ENCODE peak calls at places on chromosomes 16 and 17, in four cellular contexts. U, O, P and E are unnamed samples.

GRCh38 chr16:66097746-66098145 is 268.7 kb upstream of the CDH5 start:
- DNase-seq in O (no peak), P (no peak), U (no peak), E (no peak)

GRCh38 chr17:58755577-58756245 is at the start of gene PPM1E:
- DNase-seq in P (peak), O (peak), U (no peak), E (peak)

GRCh38 chr16:57446530-57447141 is 549 bp downstream of the CIAPIN1 start:
- DNase-seq in U (no peak), O (peak), P (no peak), E (no peak)

GRCh38 chr16:19517424-19518089 is 4.3 kb downstream of the GDE1 start:
- DNase-seq in P (no peak), O (peak), U (no peak), E (no peak)

GRCh38 chr17:38451840-38452529 is 23.7 kb downstream of the ARHGAP23 start:
- DNase-seq in P (no peak), O (no peak), U (no peak), E (peak)

GRCh38 chr16:27177031-27177774 is 26.1 kb upstream of the KDM8 start:
- DNase-seq in P (no peak), U (no peak), O (no peak), E (no peak)

GRCh38 chr16:7313170-7313569 is 19.5 kb upstream of the RBFOX1 start:
- DNase-seq in O (peak), P (peak), U (no peak), E (no peak)

GRCh38 chr16:66223176-66223780 is 143.2 kb upstream of the CDH5 start:
- DNase-seq in O (no peak), P (no peak), U (no peak), E (no peak)

GRCh38 chr16:84810518-84811273 is 9.1 kb upstream of the CRISPLD2 start:
- DNase-seq in O (no peak), U (peak), P (no peak), E (no peak)

GRCh38 chr17:83201206-83202001 is 122.0 kb downstream of the METRNL start:
- DNase-seq in P (no peak), U (no peak), O (no peak), E (no peak)

GRCh38 chr16:82368041-82368440 is 198.0 kb upstream of the MPHOSPH6 start:
- DNase-seq in O (peak), P (peak), U (no peak), E (peak)

GRCh38 chr17:69763503-69763902 is 311.5 kb upstream of the KCNJ16 start:
- DNase-seq in U (no peak), O (no peak), P (no peak), E (no peak)

GRCh38 chr17:77287432-77288068 is 146.8 kb downstream of the SEC14L1 start:
- DNase-seq in U (no peak), P (peak), O (no peak), E (peak)

GRCh38 chr17:694239-694638 is 20.4 kb downstream of the VPS53 start:
- DNase-seq in O (no peak), P (no peak), U (no peak), E (no peak)

GRCh38 chr16:49654425-49654824 is 201.5 kb downstream of the ZNF423 start:
- DNase-seq in O (no peak), U (no peak), P (no peak), E (no peak)

GRCh38 chr17:31674305-31674704 is 184.7 kb downstream of the COPRS start:
- DNase-seq in U (no peak), P (no peak), O (no peak), E (no peak)

GRCh38 chr16:17983847-17984639 is 352.5 kb downstream of the NPIPA8 start:
- DNase-seq in O (no peak), U (no peak), P (no peak), E (no peak)

GRCh38 chr17:73371846-73372245 is 60.0 kb upstream of the CDC42EP4 start:
- DNase-seq in P (no peak), O (no peak), U (no peak), E (no peak)

GRCh38 chr16:17461951-17462729 is 8.6 kb downstream of the XYLT1 start:
- DNase-seq in O (no peak), U (no peak), P (no peak), E (no peak)

GRCh38 chr16:75254359-75254837 is 3.0 kb upstream of the BCAR1 start:
- DNase-seq in P (no peak), O (no peak), U (no peak), E (peak)

GRCh38 chr17:76371656-76372628 is 12.5 kb upstream of the SPHK1 start:
- DNase-seq in U (no peak), P (no peak), O (no peak), E (no peak)

GRCh38 chr17:16573466-16573865 is 4.5 kb upstream of the ZNF287 start:
- DNase-seq in O (no peak), U (no peak), P (no peak), E (no peak)

GRCh38 chr17:27778193-27778592 is 22.1 kb downstream of the NOS2 start:
- DNase-seq in O (peak), P (no peak), U (no peak), E (no peak)

GRCh38 chr17:64572682-64573154 is 65.9 kb downstream of the CEP95 start:
- DNase-seq in O (peak), P (peak), U (no peak), E (no peak)

GRCh38 chr17:10063730-10064221 is 134.6 kb downstream of the GAS7 start:
- DNase-seq in O (no peak), U (peak), P (no peak), E (no peak)

GRCh38 chr17:72850410-72850809 is 242.1 kb downstream of the SLC39A11 start:
- DNase-seq in U (no peak), O (no peak), P (no peak), E (no peak)

GRCh38 chr17:77662796-77663195 is 295.7 kb upstream of the TNRC6C start:
- DNase-seq in O (no peak), P (no peak), U (no peak), E (no peak)

GRCh38 chr17:50559674-50560184 is 786 bp upstream of the CACNA1G start:
- DNase-seq in U (no peak), O (peak), P (no peak), E (peak)

GRCh38 chr17:76515291-76515949 is 14.2 kb upstream of the RHBDF2 start:
- DNase-seq in U (peak), O (peak), P (no peak), E (no peak)

GRCh38 chr16:85515319-85515745 is 97.8 kb upstream of the GSE1 start:
- DNase-seq in P (no peak), O (no peak), U (no peak), E (no peak)

GRCh38 chr17:2376107-2376506 is 24.8 kb downstream of the MNT start:
- DNase-seq in U (no peak), P (no peak), O (no peak), E (no peak)

DNA sequence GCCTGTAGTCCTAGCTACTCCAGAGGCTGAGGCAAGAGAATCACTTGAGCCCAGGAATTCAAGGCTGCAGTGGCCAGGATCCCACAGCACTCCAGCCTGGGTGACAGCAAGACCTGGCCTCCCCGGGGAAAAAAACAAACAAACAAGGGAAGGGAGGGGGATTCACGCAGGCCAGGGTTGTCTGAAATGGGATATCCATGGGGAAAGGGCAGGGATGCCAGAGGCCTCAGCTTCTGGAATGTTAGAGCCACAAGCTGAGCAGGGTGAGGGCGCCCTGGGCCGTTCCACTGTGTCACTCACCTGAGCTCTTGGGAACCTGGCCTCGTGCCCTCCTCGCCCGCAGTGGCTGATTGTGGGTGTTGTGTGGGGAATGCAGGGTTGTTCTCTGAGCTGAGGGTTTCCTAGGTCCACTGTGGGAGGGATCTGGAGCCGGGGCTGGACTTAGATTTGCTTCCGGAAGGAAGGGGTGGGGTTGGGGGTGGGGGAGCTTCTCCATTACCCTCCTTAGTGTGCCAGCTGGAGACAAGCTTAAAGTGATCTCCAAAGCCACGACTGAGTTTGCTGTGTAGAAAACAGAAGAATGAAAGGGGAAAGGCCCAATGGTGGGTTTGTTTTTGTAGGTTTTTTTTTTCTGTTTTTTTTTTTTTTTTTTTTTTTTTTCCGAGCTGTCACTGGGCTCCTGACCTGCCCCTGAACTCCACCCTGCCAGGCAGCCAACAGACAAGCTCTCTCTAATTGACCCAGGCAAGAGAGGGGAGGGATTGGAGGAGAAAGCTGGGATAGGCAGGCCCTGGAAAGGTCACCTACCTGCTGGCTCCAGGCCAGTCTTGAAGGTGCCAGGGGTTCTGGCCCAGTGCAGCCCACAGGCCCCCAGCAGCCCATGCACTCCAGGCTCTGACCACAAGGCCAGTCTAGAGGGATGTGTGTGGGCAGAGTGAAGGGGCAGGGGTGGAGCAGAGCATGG is at the start of gene SULT1A1:
- DNase-seq in O (peak), U (no peak), P (peak), E (peak)
- TF ChIP-seq ETV6 in O (no peak), U (no peak), P (no peak), E (no peak)

DNA sequence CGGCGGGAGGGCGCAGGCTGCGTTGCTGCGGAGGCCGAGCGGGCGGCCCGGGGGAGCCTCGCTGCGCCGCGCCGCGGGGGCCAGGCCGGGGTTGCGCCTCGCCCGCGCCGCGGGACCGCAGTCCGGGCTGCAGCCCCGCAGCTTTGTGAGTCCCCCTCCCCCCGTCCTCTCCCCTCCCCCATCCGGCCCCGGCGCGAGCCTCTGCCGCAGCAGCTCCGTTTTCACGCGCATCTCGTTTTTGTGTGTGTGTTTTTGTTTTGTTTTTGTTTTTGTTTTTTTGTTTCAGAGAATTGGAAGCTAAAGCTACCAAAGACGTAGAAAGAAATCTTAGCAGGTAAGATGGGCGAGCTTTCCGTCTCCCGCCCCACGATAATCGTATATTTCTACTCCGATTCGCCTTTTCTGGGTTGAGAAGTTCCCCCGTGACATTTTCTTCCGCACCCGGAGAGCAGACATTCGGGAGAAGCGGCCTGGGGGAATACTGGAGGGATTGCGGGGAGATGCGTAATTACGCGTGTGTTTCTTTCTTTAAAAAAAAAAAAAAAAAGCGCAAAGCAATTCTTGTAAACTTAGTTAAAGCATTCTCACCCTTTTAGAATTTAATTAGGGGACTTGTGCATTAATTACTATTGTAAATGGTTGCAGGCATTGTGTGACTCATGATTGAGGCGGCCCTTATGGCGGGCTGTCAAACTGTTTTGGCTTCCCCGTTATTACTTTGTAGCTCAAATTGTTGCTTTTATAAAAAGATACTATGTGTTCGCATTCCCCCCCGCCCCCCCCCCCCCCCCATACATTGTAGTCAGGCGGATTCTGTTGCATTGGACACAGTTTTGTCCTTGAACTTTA is 740 bp downstream of the TNRC6A start:
- DNase-seq in O (peak), P (no peak), U (no peak), E (peak)
- TF ChIP-seq ETV6 in O (no peak), P (no peak), U (no peak), E (no peak)

DNA sequence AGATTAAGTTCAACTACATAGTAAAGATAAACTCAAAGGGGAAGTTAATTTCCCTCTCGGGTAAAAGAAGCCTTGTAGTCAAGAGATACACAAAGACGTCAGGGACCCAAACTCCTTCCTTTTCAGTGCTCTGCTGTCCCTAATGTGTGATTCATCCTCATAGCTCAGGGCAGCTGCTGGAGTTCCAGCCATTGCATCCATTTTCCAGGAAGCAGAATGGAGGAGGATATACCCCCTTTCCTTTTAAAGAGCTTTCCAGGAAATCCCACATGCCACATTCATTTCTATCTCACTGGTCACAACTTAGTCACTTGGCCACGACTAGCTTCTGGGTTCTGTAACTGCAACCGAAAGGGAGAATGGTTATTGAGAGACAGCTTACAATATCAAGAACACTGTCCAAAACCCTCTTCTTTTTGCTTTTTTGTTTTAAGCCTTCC is 95.3 kb downstream of the SOCS1 start:
- DNase-seq in U (no peak), O (peak), P (no peak), E (no peak)
- TF ChIP-seq ETV6 in U (no peak), O (no peak), P (no peak), E (no peak)

GRCh38 chr16:73000907-73001521 is 46.9 kb downstream of the ZFHX3 start:
- DNase-seq in O (no peak), P (no peak), U (no peak), E (no peak)
- TF ChIP-seq ETV6 in O (no peak), P (no peak), U (no peak), E (no peak)

GRCh38 chr17:79097226-79098055 is 22.8 kb downstream of the ENGASE start:
- DNase-seq in O (peak), P (no peak), U (no peak), E (peak)
- TF ChIP-seq ETV6 in O (no peak), P (no peak), U (no peak), E (no peak)

DNA sequence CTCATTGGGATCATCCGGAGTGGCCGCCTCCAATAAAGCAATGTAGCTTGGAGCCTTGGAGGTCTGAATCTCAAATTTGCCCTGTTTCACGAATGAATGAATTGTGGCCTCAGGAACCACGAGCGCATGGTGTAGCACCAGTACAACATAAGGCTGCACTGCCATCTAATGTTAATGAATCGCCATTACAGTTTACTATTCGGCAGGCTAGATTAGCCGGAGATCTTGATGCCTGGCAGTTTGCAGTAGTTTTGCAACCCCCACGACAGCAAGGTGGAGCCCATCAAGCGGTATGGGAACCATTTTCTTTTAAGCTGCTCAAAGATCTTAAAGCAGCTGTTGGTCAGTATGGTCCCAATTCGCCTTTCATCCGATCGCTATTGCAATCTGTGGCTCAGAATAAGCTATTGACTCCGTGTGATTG is 18.8 kb downstream of the ALOX15B start:
- DNase-seq in O (peak), P (peak), U (peak), E (peak)
- TF ChIP-seq ETV6 in O (no peak), P (no peak), U (no peak), E (no peak)

GRCh38 chr16:88738167-88739084 is 32.1 kb downstream of the CTU2 start:
- DNase-seq in U (no peak), P (no peak), O (no peak), E (no peak)

GRCh38 chr16:88740727-88741055 is 34.4 kb downstream of the CTU2 start:
- DNase-seq in P (no peak), O (no peak), U (no peak), E (no peak)

GRCh38 chr16:88739975-88740726 is 33.8 kb downstream of the CTU2 start:
- DNase-seq in U (no peak), P (no peak), O (no peak), E (no peak)

GRCh38 chr16:88737298-88738166 is 31.2 kb downstream of the CTU2 start:
- DNase-seq in P (peak), O (peak), U (peak), E (peak)

DNA sequence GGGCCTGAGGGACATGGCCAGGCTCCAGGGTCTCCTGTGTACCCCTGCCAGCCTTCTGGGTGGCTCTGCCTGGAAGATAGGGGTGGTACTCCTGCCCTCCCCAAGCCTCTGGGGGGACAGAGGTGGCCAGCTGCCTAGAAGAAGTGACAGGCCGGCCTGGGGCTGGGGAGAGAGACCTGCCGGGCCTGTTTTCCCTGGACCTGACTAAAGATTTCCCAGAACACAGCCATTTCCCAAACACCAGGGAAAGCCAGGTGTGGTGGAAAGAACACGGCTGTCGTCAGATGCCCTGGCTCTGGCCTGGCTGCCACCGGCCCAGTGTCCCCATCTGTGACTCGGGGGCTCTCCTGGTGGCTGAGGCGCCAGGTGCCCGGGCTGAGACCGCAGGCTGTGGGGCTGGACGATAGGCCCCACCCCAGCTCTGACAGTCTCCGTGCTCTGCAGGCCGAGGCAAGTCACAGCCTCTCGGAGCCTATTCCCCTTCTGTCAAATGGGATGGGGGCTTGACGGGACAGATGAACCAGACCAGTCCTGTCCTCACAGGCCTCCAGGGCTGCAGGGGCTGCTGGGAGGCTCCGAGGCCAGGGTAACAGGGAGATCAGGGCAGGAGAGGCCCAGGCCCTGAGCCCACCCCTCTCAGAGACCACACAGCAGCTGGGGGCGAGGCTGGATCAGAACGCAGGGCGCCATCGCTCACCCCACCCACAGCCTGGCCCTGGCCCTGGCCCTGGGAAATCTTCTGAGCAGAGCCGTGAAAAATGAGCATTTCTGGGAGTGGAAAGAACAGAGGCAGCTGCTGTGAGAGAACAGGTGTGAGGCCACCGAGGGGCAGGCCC is 33.1 kb downstream of the CTU2 start:
- DNase-seq in P (no peak), O (no peak), U (no peak), E (no peak)
- TF ChIP-seq ETV6 in P (no peak), O (no peak), U (no peak), E (no peak)

DNA sequence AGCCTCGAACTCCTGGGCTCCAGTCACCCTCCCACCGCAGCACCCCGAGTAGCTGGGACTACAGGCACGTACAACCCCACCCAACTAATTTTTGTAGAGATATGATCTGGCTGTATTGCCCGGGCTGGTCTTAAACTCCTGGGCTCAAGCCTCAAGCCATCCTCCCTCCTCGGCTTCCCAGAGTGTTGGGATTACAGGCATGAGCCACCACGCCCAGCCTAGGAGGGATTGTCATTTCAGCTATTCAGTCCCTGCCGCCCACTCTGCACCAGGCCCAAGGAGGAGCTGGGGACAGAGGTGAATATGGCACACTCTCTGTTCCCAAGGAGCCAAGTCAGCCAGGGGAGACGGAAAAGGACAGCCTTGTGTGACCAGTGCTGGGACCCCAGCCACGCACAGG is 256.2 kb downstream of the PARN start:
- DNase-seq in P (no peak), O (no peak), U (no peak), E (no peak)
- TF ChIP-seq ETV6 in P (no peak), O (no peak), U (no peak), E (no peak)